ENCODE peak calls at places on chromosome 19, in seven cellular contexts. Q is WERI-Rb-1, V is tibial artery, E is astrocyte of the spinal cord, P is Panc1, I is IMR-90, L is brain microvascular endothelial cell. Z is an unnamed sample.

GRCh38 chr19:54502518-54503048 is at the start of gene LAIR2:
- DNase-seq in Q (no peak), V (no peak), E (no peak), P (no peak), I (no peak), L (no peak), Z (no peak)

GRCh38 chr19:41537789-41538188 is 38.2 kb upstream of the CEACAM21 start:
- DNase-seq in Q (no peak), V (no peak), E (peak), P (no peak), I (peak), L (peak), Z (peak)

GRCh38 chr19:57850553-57851017 is 926 bp downstream of the ZNF587 start:
- DNase-seq in Q (peak), V (no peak), E (peak), P (no peak), I (peak), L (peak), Z (peak)

GRCh38 chr19:45323671-45324081 is 1.0 kb upstream of the CKM start:
- DNase-seq in Q (no peak), V (no peak), E (no peak), P (no peak), I (no peak), L (no peak), Z (no peak)

GRCh38 chr19:883661-884211 is 9.3 kb downstream of the MED16 start:
- DNase-seq in Q (no peak), V (no peak), E (no peak), P (no peak), I (no peak), L (no peak), Z (no peak)

GRCh38 chr19:5652261-5652660 is 28.1 kb downstream of the MICOS13 start:
- DNase-seq in Q (no peak), V (no peak), E (no peak), P (no peak), I (no peak), L (no peak), Z (no peak)

GRCh38 chr19:38661166-38661565 is 13.7 kb downstream of the ACTN4 start:
- DNase-seq in Q (no peak), V (no peak), E (no peak), P (no peak), I (no peak), L (no peak), Z (no peak)

GRCh38 chr19:53019684-53020083 is 6.0 kb downstream of the ERVV-1 start:
- DNase-seq in Q (peak), V (no peak), E (no peak), P (no peak), I (no peak), L (no peak), Z (peak)

GRCh38 chr19:2771786-2772674 is 11.0 kb downstream of the SGTA start:
- DNase-seq in Q (no peak), V (no peak), E (no peak), P (no peak), I (no peak), L (no peak), Z (peak)

GRCh38 chr19:38255759-38256052 is 468 bp downstream of the PPP1R14A start:
- DNase-seq in Q (peak), V (no peak), E (no peak), P (no peak), I (no peak), L (no peak), Z (no peak)

GRCh38 chr19:51807111-51807701 is 12.2 kb downstream of the FPR3 start:
- DNase-seq in Q (no peak), V (no peak), E (peak), P (no peak), I (no peak), L (peak), Z (peak)

GRCh38 chr19:16032509-16033135 is 43.7 kb upstream of the TPM4 start:
- DNase-seq in Q (no peak), V (no peak), E (no peak), P (no peak), I (no peak), L (no peak), Z (no peak)

GRCh38 chr19:1651548-1652394 is 644 bp downstream of the TCF3 start:
- DNase-seq in Q (peak), V (peak), E (peak), P (no peak), I (peak), L (no peak), Z (peak)

GRCh38 chr19:30856376-30856775 is 484.2 kb downstream of the ZNF536 start:
- DNase-seq in Q (no peak), V (no peak), E (no peak), P (no peak), I (no peak), L (no peak), Z (no peak)

GRCh38 chr19:5048091-5048726 is 79.3 kb downstream of the KDM4B start:
- DNase-seq in Q (peak), V (peak), E (peak), P (no peak), I (peak), L (peak), Z (peak)

GRCh38 chr19:49301165-49301865 is 23.7 kb downstream of the SLC6A16 start:
- DNase-seq in Q (peak), V (peak), E (peak), P (peak), I (peak), L (peak), Z (peak)

GRCh38 chr19:30490760-30491159 is 118.6 kb downstream of the ZNF536 start:
- DNase-seq in Q (no peak), V (no peak), E (no peak), P (no peak), I (no peak), L (no peak), Z (no peak)

GRCh38 chr19:10043286-10043927 is 30.1 kb downstream of the RDH8 start:
- DNase-seq in Q (no peak), V (no peak), E (peak), P (no peak), I (peak), L (peak), Z (peak)

GRCh38 chr19:6119031-6119430 is 8.7 kb upstream of the RFX2 start:
- DNase-seq in Q (no peak), V (no peak), E (no peak), P (no peak), I (no peak), L (no peak), Z (no peak)

GRCh38 chr19:377801-378581 is 31.0 kb downstream of the C2CD4C start:
- DNase-seq in Q (no peak), V (no peak), E (no peak), P (no peak), I (no peak), L (no peak), Z (no peak)

GRCh38 chr19:41879080-41879479 is 2.0 kb downstream of the CD79A start:
- DNase-seq in Q (no peak), V (no peak), E (no peak), P (no peak), I (no peak), L (no peak), Z (no peak)

GRCh38 chr19:41886761-41887710 is 4.1 kb downstream of the ARHGEF1 start:
- DNase-seq in Q (no peak), V (no peak), E (no peak), P (no peak), I (no peak), L (no peak), Z (no peak)

GRCh38 chr19:34774857-34775256 is 1.8 kb upstream of the ZNF599 start:
- DNase-seq in Q (no peak), V (no peak), E (no peak), P (no peak), I (no peak), L (no peak), Z (no peak)

GRCh38 chr19:15154002-15154612 is 46.7 kb downstream of the NOTCH3 start:
- DNase-seq in Q (peak), V (no peak), E (peak), P (no peak), I (peak), L (peak), Z (peak)

GRCh38 chr19:51783373-51783772 is 11.6 kb upstream of the FPR3 start:
- DNase-seq in Q (peak), V (no peak), E (no peak), P (no peak), I (no peak), L (peak), Z (peak)

GRCh38 chr19:35360880-35361420 is 2.7 kb downstream of the FFAR3 start:
- DNase-seq in Q (no peak), V (no peak), E (no peak), P (no peak), I (no peak), L (no peak), Z (no peak)

GRCh38 chr19:16180611-16181010 is 4.6 kb upstream of the FAM32A start:
- DNase-seq in Q (no peak), V (no peak), E (peak), P (no peak), I (peak), L (peak), Z (peak)

GRCh38 chr19:48152552-48152951 is 17.6 kb downstream of the LIG1 start:
- DNase-seq in Q (peak), V (peak), E (peak), P (no peak), I (peak), L (peak), Z (peak)

GRCh38 chr19:32380269-32380668 is 25.3 kb upstream of the DPY19L3 start:
- DNase-seq in Q (no peak), V (no peak), E (no peak), P (no peak), I (no peak), L (no peak), Z (no peak)

GRCh38 chr19:16218851-16219250 is 21.1 kb downstream of the AP1M1 start:
- DNase-seq in Q (no peak), V (no peak), E (no peak), P (no peak), I (no peak), L (no peak), Z (no peak)

GRCh38 chr19:15587663-15588062 is 27.4 kb upstream of the CYP4F8 start:
- DNase-seq in Q (no peak), V (peak), E (no peak), P (no peak), I (no peak), L (no peak), Z (no peak)

GRCh38 chr19:14554382-14554812 is 17.5 kb downstream of the NDUFB7 start:
- DNase-seq in Q (no peak), V (no peak), E (no peak), P (no peak), I (no peak), L (no peak), Z (no peak)

GRCh38 chr19:18677156-18677555 is 6.3 kb upstream of the CRTC1 start:
- DNase-seq in Q (no peak), V (no peak), E (no peak), P (no peak), I (no peak), L (no peak), Z (no peak)

GRCh38 chr19:39252458-39252857 is 3.8 kb upstream of the IFNL4 start:
- DNase-seq in Q (no peak), V (no peak), E (no peak), P (no peak), I (no peak), L (no peak), Z (no peak)

DNA sequence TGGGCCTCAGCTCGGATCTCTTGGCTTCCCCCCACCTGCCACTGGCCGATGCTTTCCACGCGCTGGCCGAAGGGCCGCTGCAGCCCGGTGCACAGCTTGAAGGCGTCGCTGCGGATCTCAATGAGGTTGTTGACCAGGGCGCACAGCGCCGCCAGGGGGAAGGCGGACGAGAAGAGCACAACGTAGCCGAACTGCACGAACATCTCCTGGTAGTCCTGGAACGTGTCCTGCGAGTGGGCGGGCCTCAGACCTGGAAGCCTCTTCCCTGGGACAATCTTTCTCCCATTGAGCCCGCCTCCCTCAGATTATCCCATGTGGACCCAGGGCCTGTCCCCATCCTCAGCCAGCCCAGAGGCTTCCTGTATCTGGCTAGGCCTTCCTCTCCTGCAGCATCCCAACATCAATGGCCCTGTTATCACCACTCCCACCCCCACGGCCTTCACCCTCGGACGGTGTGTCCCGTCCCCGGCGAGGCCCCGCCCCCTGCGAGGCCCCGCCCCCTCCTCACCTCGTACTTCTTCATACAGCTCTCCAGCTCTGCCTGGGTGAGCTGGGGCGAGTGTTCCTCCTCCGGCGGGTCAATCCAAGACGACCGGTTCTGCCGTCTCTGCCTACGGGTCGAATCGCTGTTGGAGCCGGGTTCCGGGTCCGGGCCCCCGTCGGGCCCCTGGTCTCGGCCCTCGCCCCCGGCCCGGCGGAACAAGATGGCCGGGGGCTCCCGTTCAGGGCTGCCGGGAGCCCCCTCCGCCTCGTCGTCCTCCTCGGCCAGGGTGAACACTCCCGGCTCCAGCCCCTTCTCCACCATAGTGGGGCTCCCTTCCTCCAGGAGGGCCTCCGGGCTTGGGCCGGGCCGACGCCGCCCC is 6.8 kb downstream of the ANO8 start:
- DNase-seq in Q (no peak), V (no peak), E (no peak), P (no peak), I (no peak), L (no peak), Z (no peak)
- TF ChIP-seq CTCF in Q (no peak), V (no peak), E (peak), P (no peak), I (no peak), L (peak), Z (no peak)

DNA sequence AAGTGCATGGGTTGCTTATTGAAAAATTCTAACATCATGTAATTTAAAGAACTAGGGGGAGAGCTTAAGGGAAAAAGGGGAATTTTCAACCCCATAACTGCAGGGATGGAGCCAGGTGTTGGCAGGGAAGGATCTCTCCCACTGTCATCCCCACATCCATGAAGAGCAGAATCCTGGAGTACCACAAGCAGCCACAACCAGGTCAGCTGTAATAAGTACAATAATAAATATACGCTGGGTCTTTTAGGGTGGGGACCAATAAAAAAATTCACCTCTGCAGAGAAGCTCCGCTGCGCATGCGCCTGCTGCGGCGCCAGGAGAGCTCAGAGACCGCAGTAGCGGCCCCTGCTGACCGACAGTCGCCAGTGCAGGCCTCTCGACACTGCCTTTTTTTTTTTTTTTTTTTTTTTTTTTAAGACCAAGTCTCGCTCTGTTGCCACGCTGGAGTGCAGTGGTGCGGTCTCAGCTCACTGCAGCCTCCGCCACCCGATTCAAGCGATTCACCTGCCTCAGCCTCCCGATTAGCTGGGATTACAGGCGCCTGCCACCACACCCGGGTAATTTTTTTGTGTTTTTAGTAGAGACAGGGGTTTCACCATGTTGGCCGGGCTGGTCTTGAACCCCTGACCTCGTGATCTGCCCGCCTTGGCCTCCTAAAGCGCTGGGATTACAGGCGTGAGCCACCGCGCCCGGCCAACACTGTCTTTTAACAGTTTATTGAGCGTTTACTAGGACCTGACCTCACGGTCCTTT is 2.5 kb upstream of the EEF2 start:
- DNase-seq in Q (peak), V (peak), E (peak), P (no peak), I (peak), L (peak), Z (peak)
- H3K4me3 ChIP-seq in Q (peak), V (peak), E (peak), P (peak), I (no peak), L (peak), Z (no peak)

GRCh38 chr19:23436318-23436717 is 41.0 kb upstream of the ZNF91 start:
- DNase-seq in Q (peak), V (no peak), E (no peak), P (no peak), I (no peak), L (no peak), Z (no peak)

GRCh38 chr19:23440207-23440606 is 44.9 kb upstream of the ZNF91 start:
- DNase-seq in Q (peak), V (no peak), E (no peak), P (no peak), I (no peak), L (no peak), Z (no peak)

GRCh38 chr19:23439623-23440022 is 44.4 kb upstream of the ZNF91 start:
- DNase-seq in Q (peak), V (no peak), E (no peak), P (no peak), I (no peak), L (no peak), Z (no peak)

GRCh38 chr19:23437901-23438300 is 42.6 kb upstream of the ZNF91 start:
- DNase-seq in Q (peak), V (no peak), E (no peak), P (no peak), I (no peak), L (no peak), Z (no peak)

GRCh38 chr19:23436944-23437343 is 41.7 kb upstream of the ZNF91 start:
- DNase-seq in Q (peak), V (no peak), E (no peak), P (no peak), I (no peak), L (no peak), Z (no peak)
- TF ChIP-seq CTCF in Q (peak), V (no peak), E (peak), P (no peak), I (no peak), L (peak), Z (peak)

GRCh38 chr19:46785054-46785979 is 3.1 kb downstream of the SLC1A5 start:
- DNase-seq in Q (no peak), V (no peak), E (no peak), P (no peak), I (peak), L (no peak), Z (peak)
- H3K4me3 ChIP-seq in Q (peak), V (peak), E (peak), P (peak), I (peak), L (peak), Z (peak)

DNA sequence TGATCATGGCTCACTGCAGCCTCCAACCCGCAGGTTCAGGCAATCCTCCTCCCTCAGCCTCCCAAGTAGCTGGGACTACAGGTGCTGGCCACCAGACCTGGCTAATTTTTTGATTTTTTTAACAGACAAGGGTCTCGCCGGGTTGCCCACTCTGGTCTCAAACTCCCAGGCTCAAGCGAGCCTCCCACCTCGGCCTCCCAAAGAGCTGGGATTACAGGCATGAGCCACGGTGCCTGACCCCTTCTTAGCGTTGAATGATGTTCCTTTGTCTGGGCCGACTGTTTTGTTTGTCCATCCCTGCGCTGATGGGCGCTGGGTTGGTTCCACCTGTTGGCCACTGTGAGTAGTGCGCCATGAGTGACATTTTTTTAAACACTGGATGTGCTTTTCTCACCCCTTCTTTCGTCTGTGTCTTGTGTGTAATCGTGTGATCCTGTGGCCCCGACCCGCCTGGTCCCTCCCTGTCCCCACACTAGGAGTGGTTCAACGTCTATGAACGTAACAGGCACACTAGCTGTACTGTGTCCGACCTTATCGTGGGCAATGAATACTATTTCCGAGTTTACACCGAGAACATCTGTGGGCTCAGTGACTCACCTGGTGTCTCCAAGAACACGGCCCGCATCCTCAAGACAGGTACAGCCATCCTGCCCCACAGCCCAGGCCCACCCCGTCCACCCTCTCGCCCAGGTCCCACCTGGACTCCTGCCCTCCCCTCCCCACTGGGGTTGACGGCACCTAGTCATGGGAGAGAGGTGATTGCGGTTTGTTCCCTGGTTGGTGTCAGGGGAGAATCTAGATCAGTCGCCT is 15.0 kb upstream of the EMC10 start:
- DNase-seq in Q (peak), V (peak), E (peak), P (peak), I (peak), L (peak), Z (peak)
- TF ChIP-seq CTCF in Q (peak), V (peak), E (peak), P (peak), I (peak), L (peak), Z (peak)

GRCh38 chr19:40418040-40418439 is 4.9 kb upstream of the PRX start:
- DNase-seq in Q (no peak), V (no peak), E (no peak), P (no peak), I (no peak), L (no peak), Z (no peak)
- H3K4me3 ChIP-seq in Q (no peak), V (no peak), E (no peak), P (no peak), I (no peak), L (no peak), Z (no peak)

DNA sequence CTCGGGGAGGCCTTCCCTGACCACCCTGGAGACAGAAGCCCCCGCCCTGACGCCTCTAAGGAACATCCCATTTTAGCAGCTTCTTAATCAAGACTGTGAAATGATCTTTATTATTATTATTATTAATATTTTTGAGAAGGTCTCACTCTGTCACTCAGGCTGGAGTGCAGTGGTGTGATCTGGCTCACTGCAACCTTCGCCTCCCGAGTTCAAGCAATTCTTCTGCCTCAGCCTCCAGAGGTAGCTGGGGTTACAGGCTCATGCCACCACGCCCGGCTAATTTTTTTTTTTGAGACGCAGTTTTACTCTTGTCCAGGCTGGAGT is 3.6 kb upstream of the DAND5 start:
- DNase-seq in Q (no peak), V (no peak), E (no peak), P (no peak), I (no peak), L (no peak), Z (no peak)
- TF ChIP-seq CTCF in Q (no peak), V (no peak), E (no peak), P (no peak), I (no peak), L (no peak), Z (no peak)

DNA sequence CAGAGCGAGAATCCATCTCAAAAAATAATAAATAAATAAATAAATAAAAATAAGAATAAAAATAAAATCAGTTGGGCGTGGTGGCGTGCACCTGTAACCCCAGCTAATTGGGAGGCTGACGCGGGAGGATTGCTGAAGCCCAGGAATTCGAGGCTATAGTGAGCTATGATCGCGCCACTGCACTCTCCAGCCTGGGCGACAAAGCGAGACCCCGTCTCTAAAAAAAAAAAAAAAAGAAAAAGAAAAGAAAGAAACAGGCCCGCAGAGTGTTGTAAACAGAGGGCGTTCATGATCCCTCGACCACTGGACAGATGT is 5.4 kb downstream of the SERTAD1 start:
- DNase-seq in Q (no peak), V (no peak), E (no peak), P (no peak), I (no peak), L (no peak), Z (no peak)
- H3K4me3 ChIP-seq in Q (peak), V (peak), E (peak), P (peak), I (peak), L (peak), Z (peak)